ENCODE peak calls at places on chromosome 6, in seven cellular contexts. D is BE2C, L is H54, B is HT-29, G is BJ, I is amygdala, W is NCI-H1092 treated with DMSO at 0.1 percent for 48 hours. H is an unnamed sample.

GRCh38 chr6:42899871-42900270 is 16.0 kb upstream of the PTCRA start:
- DNase-seq in G (no peak), I (no peak), B (no peak), D (no peak), L (no peak), W (no peak), H (no peak)

GRCh38 chr6:81480139-81480538 is 272.3 kb downstream of the TENT5A start:
- DNase-seq in L (no peak), B (peak), G (no peak), D (no peak), I (no peak), W (no peak), H (no peak)

GRCh38 chr6:108875161-108875555 is 26.9 kb downstream of the ARMC2 start:
- DNase-seq in I (no peak), B (no peak), D (no peak), W (no peak), G (no peak), L (no peak), H (no peak)

GRCh38 chr6:3794092-3794491 is 42.6 kb upstream of the PXDC1 start:
- DNase-seq in L (no peak), W (no peak), D (no peak), I (no peak), G (no peak), B (no peak), H (no peak)

GRCh38 chr6:112231609-112232060 is 22.7 kb downstream of the LAMA4 start:
- DNase-seq in I (no peak), D (no peak), G (peak), B (no peak), L (no peak), W (no peak), H (no peak)

GRCh38 chr6:128432394-128432793 is 88.0 kb downstream of the PTPRK start:
- DNase-seq in G (peak), I (no peak), B (no peak), D (no peak), W (no peak), L (peak), H (no peak)

GRCh38 chr6:125255201-125255600 is 46.6 kb downstream of the HDDC2 start:
- DNase-seq in W (no peak), D (no peak), L (no peak), B (no peak), G (no peak), I (no peak), H (no peak)

GRCh38 chr6:5497896-5498578 is 236.7 kb downstream of the FARS2 start:
- DNase-seq in G (peak), L (peak), W (no peak), D (no peak), I (no peak), B (no peak), H (no peak)

GRCh38 chr6:19042452-19042851 is 655.3 kb downstream of the RNF144B start:
- DNase-seq in B (no peak), W (no peak), L (no peak), G (no peak), D (no peak), I (no peak), H (no peak)

GRCh38 chr6:106804238-106805016 is 170.1 kb downstream of the CD24 start:
- DNase-seq in D (no peak), L (no peak), W (no peak), G (no peak), B (peak), I (no peak), H (no peak)

GRCh38 chr6:135054238-135054574 is 416 bp downstream of the HBS1L start:
- DNase-seq in L (peak), B (peak), W (no peak), I (no peak), G (no peak), D (no peak), H (no peak)

GRCh38 chr6:81331526-81331925 is 421.0 kb downstream of the TENT5A start:
- DNase-seq in D (no peak), W (no peak), G (peak), I (no peak), B (no peak), L (no peak), H (no peak)

GRCh38 chr6:34657307-34657978 is 39.1 kb downstream of the ILRUN start:
- DNase-seq in L (no peak), D (no peak), W (peak), G (peak), I (no peak), B (peak), H (peak)

GRCh38 chr6:41733349-41733706 is 2.1 kb downstream of the TFEB start:
- DNase-seq in W (no peak), B (no peak), L (no peak), I (no peak), D (no peak), G (no peak), H (no peak)

GRCh38 chr6:62441182-62441581 is 155.2 kb upstream of the KHDRBS2 start:
- DNase-seq in B (no peak), D (no peak), L (no peak), I (no peak), W (no peak), G (no peak), H (no peak)

GRCh38 chr6:140602431-140602836 is 1228.0 kb upstream of the CITED2 start:
- DNase-seq in G (no peak), D (no peak), I (no peak), B (no peak), W (no peak), L (no peak), H (no peak)

GRCh38 chr6:145372671-145373123 is 362.6 kb downstream of the EPM2A start:
- DNase-seq in I (no peak), L (no peak), B (no peak), W (no peak), D (no peak), G (no peak), H (no peak)

GRCh38 chr6:125570546-125570945 is 178.9 kb upstream of the HEY2 start:
- DNase-seq in G (no peak), D (no peak), W (no peak), I (no peak), L (no peak), B (no peak), H (no peak)

GRCh38 chr6:150001295-150001990 is 23.9 kb downstream of the RAET1L start:
- DNase-seq in D (no peak), W (no peak), B (no peak), G (no peak), I (no peak), L (no peak), H (no peak)